ENCODE peak calls at places on chromosomes 3 and 15, in five cellular contexts. K is HCT116; C is vagina; F is mesendoderm; S is CD4-positive, alpha-beta memory T cell. I is an unnamed sample.

GRCh38 chr3:132288357-132288756 is 28.9 kb upstream of the ACP3 start:
- DNase-seq in K (no peak), C (no peak), F (no peak), S (no peak), I (no peak)

GRCh38 chr3:58051196-58051595 is 43.0 kb downstream of the FLNB start:
- DNase-seq in K (no peak), C (no peak), F (no peak), S (no peak), I (no peak)

GRCh38 chr3:68878322-68878721 is 54.0 kb downstream of the TAFA4 start:
- DNase-seq in K (no peak), C (no peak), F (peak; percentile 56), S (no peak), I (no peak)

GRCh38 chr15:80182611-80183210 is 29.9 kb downstream of the FAH start:
- DNase-seq in K (no peak), C (no peak), F (no peak), S (no peak), I (no peak)

GRCh38 chr15:100733088-100733487 is 130.7 kb downstream of the ASB7 start:
- DNase-seq in K (no peak), C (no peak), F (peak; percentile 87), S (no peak), I (no peak)

GRCh38 chr3:105700575-105700974 is 168.2 kb downstream of the CBLB start:
- DNase-seq in K (no peak), C (no peak), F (no peak), S (no peak), I (no peak)

GRCh38 chr15:70023064-70023768 is 74.5 kb downstream of the TLE3 start:
- DNase-seq in K (peak; percentile 15), C (no peak), F (peak; percentile 78), S (peak; percentile 80), I (peak; percentile 83)

GRCh38 chr3:86109434-86109833 is 881.5 kb downstream of the VGLL3 start:
- DNase-seq in K (no peak), C (no peak), F (no peak), S (no peak), I (no peak)

GRCh38 chr15:26555898-26556297 is 217.0 kb downstream of the GABRB3 start:
- DNase-seq in K (no peak), C (no peak), F (no peak), S (no peak), I (no peak)

GRCh38 chr3:164814106-164814505 is 264.2 kb downstream of the SI start:
- DNase-seq in K (no peak), C (no peak), F (no peak), S (no peak), I (no peak)

GRCh38 chr15:47573673-47574072 is 143.6 kb upstream of the SEMA6D start:
- DNase-seq in K (no peak), C (no peak), F (no peak), S (no peak), I (no peak)

GRCh38 chr15:98216166-98216565 is 255.7 kb downstream of the ARRDC4 start:
- DNase-seq in K (no peak), C (no peak), F (no peak), S (no peak), I (no peak)

GRCh38 chr3:25780618-25781017 is 2.6 kb downstream of the NGLY1 start:
- DNase-seq in K (no peak), C (no peak), F (no peak), S (no peak), I (no peak)

GRCh38 chr3:134161817-134162396 is 88.8 kb downstream of the RYK start:
- DNase-seq in K (no peak), C (no peak), F (peak; percentile 86), S (no peak), I (no peak)

GRCh38 chr3:145812396-145812795 is 348.6 kb downstream of the PLOD2 start:
- DNase-seq in K (no peak), C (no peak), F (peak; percentile 62), S (no peak), I (no peak)

GRCh38 chr3:189967254-189967865 is 153.3 kb downstream of the P3H2 start:
- DNase-seq in K (peak; percentile 44), C (no peak), F (peak; percentile 57), S (peak; percentile 16), I (peak; percentile 50)

GRCh38 chr15:101039461-101039860 is 120.3 kb downstream of the LRRK1 start:
- DNase-seq in K (no peak), C (no peak), F (peak; percentile 90), S (no peak), I (no peak)

GRCh38 chr3:30578479-30578878 is 27.9 kb upstream of the TGFBR2 start:
- DNase-seq in K (no peak), C (peak; percentile 94), F (no peak), S (no peak), I (no peak)

GRCh38 chr15:85125056-85125661 is 143.5 kb downstream of the PDE8A start:
- DNase-seq in K (peak; percentile 18), C (no peak), F (peak; percentile 80), S (no peak), I (no peak)

GRCh38 chr3:41307065-41307464 is 107.8 kb downstream of the CTNNB1 start:
- DNase-seq in K (no peak), C (no peak), F (no peak), S (no peak), I (no peak)

GRCh38 chr3:184748219-184749135 is 36.6 kb upstream of the MAGEF1 start:
- DNase-seq in K (peak; percentile 48), C (no peak), F (peak; percentile 82), S (no peak), I (no peak)

GRCh38 chr3:133401374-133402135 is 1.7 kb downstream of the BFSP2 start:
- DNase-seq in K (no peak), C (no peak), F (no peak), S (no peak), I (no peak)

GRCh38 chr3:87227104-87227834 is at the start of gene CHMP2B:
- DNase-seq in K (peak; percentile 74), C (peak; percentile 96), F (peak; percentile 95), S (peak; percentile 91), I (peak; percentile 88)

DNA sequence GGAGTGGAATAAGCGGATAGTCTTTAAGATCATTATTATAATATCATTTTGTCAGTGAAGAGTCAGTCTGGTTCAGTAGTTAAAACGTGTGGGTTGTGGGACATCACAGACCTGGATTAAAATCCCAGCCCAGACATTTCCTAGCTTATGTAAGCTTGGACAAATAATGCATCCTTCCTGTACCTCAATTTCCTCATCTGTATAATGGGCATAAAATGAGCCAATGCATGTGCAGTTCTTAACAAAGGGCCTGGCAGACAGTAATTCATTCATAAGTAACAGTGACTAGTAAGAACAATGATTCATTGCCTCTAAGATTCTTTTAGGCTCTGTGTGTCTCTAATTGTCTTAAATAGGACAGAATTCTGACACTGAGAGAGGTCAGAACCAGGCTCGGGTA is 76.1 kb downstream of the SCN10A start:
- DNase-seq in K (no peak), C (no peak), F (no peak), S (no peak), I (no peak)
- H3K4me3 ChIP-seq in K (no peak overlapping the region), C (no peak overlapping the region), F (no peak overlapping the region), S (no peak overlapping the region), I (no peak overlapping the region)

DNA sequence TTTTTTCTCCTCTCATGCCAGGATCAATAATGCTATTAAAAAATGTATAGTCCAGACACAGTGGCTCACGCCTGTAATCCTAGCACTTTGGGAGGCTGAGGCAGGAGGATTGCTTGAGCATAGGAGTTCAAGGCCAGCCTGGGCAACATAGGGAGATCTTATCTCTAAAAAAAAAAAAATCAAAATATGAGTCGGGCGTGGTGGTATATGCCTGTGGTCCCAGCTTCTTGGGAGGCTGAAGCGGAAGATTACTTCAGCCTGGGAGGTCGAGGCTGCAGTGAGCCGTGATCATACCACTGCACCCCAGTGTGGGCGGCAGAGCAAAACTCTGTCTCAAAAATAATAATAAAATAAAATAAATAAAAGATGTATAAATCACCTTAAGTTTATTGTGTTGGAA is 75.4 kb downstream of the WWTR1 start:
- DNase-seq in K (no peak), C (no peak), F (no peak), S (no peak), I (no peak)
- H3K27ac ChIP-seq in K (peak overlapping the region; percentile 99), C (no peak overlapping the region), F (no peak overlapping the region), S (no peak overlapping the region), I (no peak overlapping the region)

DNA sequence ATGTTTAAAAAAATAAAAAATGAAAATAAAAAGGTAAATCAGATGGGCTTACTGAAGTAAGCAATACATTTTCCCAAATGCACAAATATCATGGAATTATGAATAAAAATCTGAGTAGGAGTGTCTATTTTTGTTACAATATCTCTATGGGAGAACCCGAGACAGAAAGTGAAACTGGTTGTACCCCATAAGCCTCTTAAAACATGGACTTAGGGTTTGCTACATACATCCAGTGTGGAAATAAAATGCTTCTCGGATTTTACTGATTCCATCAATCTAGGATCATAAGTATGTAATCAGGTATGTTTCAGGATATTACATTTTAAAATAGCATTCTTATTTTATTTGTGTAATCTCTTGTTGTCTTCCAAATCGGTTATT is 177.8 kb upstream of the CDIN1 start:
- DNase-seq in K (no peak), C (no peak), F (no peak), S (no peak), I (no peak)
- H3K4me3 ChIP-seq in K (no peak overlapping the region), C (no peak overlapping the region), F (no peak overlapping the region), S (no peak overlapping the region), I (no peak overlapping the region)

DNA sequence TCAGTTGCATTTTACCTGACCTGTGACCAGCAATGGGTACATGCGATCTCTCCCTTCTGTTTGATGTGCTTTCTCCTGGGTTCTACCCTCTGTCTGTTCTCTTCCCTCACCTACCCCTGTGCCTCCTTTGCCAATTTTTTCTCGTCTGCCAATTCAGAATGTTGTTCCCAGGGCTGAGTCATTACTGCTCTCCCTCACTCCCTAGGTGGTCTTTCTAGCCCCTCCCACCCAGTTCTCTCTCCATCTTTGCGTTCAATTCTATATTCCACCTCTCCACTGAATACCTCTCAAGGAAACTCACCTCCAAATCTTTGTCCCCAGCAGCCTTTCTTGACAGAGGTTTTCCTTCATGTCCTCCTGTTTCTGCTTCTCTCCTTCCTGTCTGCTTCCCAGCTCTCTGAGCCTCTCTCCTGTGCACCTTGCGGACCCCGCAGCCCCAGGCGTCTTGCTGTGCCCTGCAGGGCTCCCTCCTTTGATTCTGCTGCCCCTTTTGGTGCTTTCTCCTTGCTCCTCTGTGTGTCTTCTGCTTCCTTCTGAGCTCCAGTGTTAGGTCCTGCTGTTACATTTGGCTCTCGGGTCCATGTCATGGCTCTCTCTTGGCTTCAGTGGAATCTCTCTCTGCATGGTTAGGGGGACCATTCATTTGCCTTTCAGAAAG is 398.2 kb upstream of the TPM1 start:
- DNase-seq in K (no peak), C (no peak), F (no peak), S (no peak), I (no peak)
- H3K27ac ChIP-seq in K (no peak overlapping the region), C (peak overlapping the region; percentile 70), F (no peak overlapping the region), S (no peak overlapping the region), I (no peak overlapping the region)

GRCh38 chr3:79767953-79768282 is at the start of gene ROBO1:
- DNase-seq in K (no peak), C (no peak), F (peak; percentile 30), S (no peak), I (no peak)
- H3K4me3 ChIP-seq in K (no peak within 1 kb of the TSS), C (peak within 1 kb of the TSS; percentile 1), F (no peak within 1 kb of the TSS), S (no peak within 1 kb of the TSS), I (no peak within 1 kb of the TSS)

DNA sequence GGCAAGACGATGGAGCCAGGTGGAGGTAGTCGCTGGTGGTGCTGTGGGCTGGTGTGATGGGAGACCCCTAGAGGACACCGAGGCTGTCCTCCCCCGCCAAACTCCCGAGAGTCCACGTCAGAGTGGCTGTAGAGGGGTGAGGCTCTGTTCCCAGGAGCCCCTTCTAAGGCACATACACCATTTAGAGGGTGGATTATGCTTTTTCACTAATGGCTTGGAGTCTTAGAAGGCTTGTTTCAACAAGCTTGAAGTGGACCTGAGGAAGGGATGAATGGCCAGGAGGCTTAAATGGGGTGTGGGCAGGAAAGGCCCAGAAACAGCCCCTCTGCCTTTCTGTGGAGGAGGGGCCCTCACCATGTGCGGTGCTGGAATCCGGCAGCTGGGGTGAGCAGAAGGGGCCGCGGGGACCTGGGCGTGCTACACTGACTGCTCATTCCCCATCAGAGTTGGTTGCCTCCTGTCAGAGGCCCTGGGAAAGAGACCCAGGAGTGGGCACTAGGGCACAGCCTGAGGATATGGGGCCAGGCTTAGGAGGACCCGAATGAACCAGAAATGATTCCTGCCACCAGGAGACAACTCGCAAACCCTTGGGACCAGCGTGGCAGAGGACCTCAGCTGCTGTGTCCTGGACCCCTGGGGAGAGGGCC is 66.2 kb downstream of the FEM1B start:
- DNase-seq in K (no peak), C (no peak), F (no peak), S (no peak), I (no peak)
- H3K27ac ChIP-seq in K (no peak overlapping the region), C (peak overlapping the region; percentile 9), F (no peak overlapping the region), S (no peak overlapping the region), I (no peak overlapping the region)

I was measured in CD4-positive, CD25-positive, alpha-beta regulatory T cell.